ENCODE peak calls at places on chromosomes 5 and 9, in four cellular contexts. G is HepG2, H is H1, O is K562. Q is an unnamed sample.

GRCh38 chr5:81486711-81487110 is 92.8 kb upstream of the ACOT12 start:
- DNase-seq in G (no peak), O (no peak), H (no peak), Q (no peak)

GRCh38 chr5:160342413-160342941 is 27.9 kb downstream of the C1QTNF2 start:
- DNase-seq in O (no peak), G (no peak), H (no peak), Q (no peak)

GRCh38 chr9:5644522-5644921 is 15.6 kb downstream of the RIC1 start:
- DNase-seq in O (no peak), H (no peak), G (no peak), Q (no peak)

GRCh38 chr5:155274484-155274883 is 260.9 kb downstream of the KIF4B start:
- DNase-seq in G (no peak), O (no peak), H (no peak), Q (no peak)

GRCh38 chr9:12656803-12657202 is 36.4 kb upstream of the TYRP1 start:
- DNase-seq in O (no peak), G (no peak), H (no peak), Q (no peak)

GRCh38 chr5:90386099-90386710 is 23.4 kb downstream of the CETN3 start:
- DNase-seq in O (no peak), H (no peak), G (peak; percentile 24), Q (peak; percentile 36)

GRCh38 chr5:43729846-43730478 is 127.0 kb downstream of the NNT start:
- DNase-seq in G (peak; percentile 15), O (no peak), H (no peak), Q (peak; percentile 18)

GRCh38 chr9:136671646-136672430 is 9.1 kb downstream of the EGFL7 start:
- DNase-seq in G (no peak), O (peak; percentile 68), H (no peak), Q (peak; percentile 62)

GRCh38 chr5:149549461-149550266 is 1.6 kb downstream of the CSNK1A1 start:
- DNase-seq in O (peak; percentile 46), H (no peak), G (peak; percentile 86), Q (peak; percentile 68)

GRCh38 chr5:160959804-160960203 is 107.8 kb upstream of the ATP10B start:
- DNase-seq in G (no peak), O (no peak), H (no peak), Q (no peak)

GRCh38 chr5:140358738-140359310 is 1.2 kb upstream of the SLC4A9 start:
- DNase-seq in G (peak; percentile 37), H (no peak), O (no peak), Q (peak; percentile 43)

GRCh38 chr9:19116391-19116790 is 10.9 kb downstream of the PLIN2 start:
- DNase-seq in G (no peak), O (no peak), H (no peak), Q (no peak)

GRCh38 chr5:81631124-81631523 is 119.8 kb downstream of the SSBP2 start:
- DNase-seq in H (no peak), O (no peak), G (no peak), Q (no peak)

GRCh38 chr5:118919016-118919415 is 69.3 kb downstream of the DTWD2 start:
- DNase-seq in O (no peak), H (no peak), G (no peak), Q (no peak)

GRCh38 chr5:150469718-150470470 is 20.4 kb upstream of the RPS14 start:
- DNase-seq in G (no peak), H (no peak), O (no peak), Q (peak; percentile 47)

GRCh38 chr5:133456933-133457402 is 155.4 kb downstream of the FSTL4 start:
- DNase-seq in G (peak; percentile 19), H (no peak), O (no peak), Q (no peak)

GRCh38 chr5:95989283-95990048 is 27.8 kb upstream of the ELL2 start:
- DNase-seq in H (no peak), G (no peak), O (no peak), Q (peak; percentile 41)

GRCh38 chr5:69042915-69043795 is 50.7 kb upstream of the SLC30A5 start:
- DNase-seq in G (peak; percentile 87), O (peak; percentile 76), H (peak; percentile 31), Q (peak; percentile 94)

GRCh38 chr5:122093861-122094650 is 16.0 kb upstream of the LOX start:
- DNase-seq in H (no peak), O (no peak), G (no peak), Q (no peak)

GRCh38 chr5:10663531-10664183 is 97.4 kb downstream of the DAP start:
- DNase-seq in H (no peak), G (peak; percentile 15), O (no peak), Q (no peak)

GRCh38 chr9:99259231-99259918 is 37.3 kb downstream of the SEC61B start:
- DNase-seq in G (no peak), H (no peak), O (peak; percentile 20), Q (peak; percentile 24)

GRCh38 chr5:65481171-65481575 is 547 bp downstream of the ADAMTS6 start:
- DNase-seq in O (no peak), G (no peak), H (no peak), Q (peak; percentile 64)

DNA sequence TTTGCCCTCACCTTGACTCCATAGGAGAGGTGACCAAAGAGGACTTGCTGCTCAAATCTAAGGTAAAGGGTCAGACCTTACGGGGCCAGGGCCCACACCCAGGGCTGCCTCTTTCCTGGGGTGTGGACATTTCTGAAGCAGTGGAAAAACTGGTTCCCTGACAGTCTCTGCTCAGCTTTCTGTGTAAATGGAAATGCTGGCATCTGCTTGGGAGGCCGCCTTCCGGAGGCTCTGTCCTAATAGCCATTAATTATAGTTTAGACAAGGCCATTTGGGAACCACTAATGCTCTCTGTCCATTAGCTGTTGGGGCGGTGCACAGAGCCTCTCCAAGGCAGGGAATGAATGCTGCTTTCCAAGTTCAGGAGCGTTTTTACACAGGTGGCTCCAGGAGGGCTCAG is 17.3 kb downstream of the USP20 start:
- DNase-seq in G (no peak), H (no peak), O (no peak), Q (no peak)
- H3K27ac ChIP-seq in G (no peak overlapping the region), H (no peak overlapping the region), O (no peak overlapping the region), Q (no peak overlapping the region)

DNA sequence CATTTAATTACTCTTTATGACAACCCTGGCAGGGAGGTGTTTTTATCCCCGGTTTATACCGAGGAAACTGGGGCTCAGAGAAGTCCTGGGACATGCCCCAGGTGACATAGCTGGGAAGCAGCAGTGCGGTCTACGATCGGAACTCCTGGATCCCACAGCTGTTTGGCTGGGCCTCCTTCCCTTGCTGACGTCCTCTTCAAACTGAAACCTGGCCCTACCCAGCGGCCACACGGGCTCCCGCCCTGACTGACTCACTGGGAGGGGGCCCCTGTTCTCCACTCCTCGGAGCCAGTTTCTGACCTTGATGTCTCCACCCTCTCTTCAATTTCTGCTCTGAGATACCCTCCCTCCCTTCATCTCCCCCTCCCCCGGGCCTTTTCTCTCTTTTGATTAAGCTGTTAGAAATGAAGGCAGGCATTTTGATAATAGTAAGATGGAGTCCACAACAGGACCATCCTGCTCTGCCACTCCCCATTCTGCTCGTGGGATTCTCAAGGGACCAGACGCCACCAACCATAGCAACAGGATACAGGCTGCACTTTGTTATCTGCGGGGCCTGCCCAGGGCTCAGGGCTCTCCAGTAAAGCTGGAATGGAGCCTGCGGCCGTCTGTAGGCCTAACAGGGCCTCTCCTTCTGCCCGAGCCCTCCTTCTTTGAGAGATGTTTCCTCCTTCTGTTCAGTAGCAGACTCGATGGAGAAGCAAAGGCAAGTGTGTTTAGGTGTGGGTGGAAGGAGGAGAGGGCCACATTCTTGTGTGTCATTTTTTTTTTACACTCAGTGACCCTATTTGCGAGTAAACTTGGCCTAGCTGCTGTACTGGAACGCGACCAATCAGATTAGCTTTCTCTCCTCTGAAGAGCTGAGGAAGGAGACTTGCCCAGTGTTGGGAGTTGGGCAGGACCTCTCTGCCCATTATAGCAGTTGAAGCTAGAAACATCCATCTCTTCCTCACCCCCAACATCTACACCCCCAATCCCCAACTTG is 8.7 kb upstream of the EPB41L4B start:
- DNase-seq in O (no peak), H (no peak), G (peak; percentile 27), Q (no peak)
- H2AFZ ChIP-seq in O (no peak overlapping the region), H (peak overlapping the region; percentile 86), G (peak overlapping the region; percentile 81), Q (no peak overlapping the region)

GRCh38 chr9:38227656-38228055 is 158.6 kb upstream of the SHB start:
- DNase-seq in G (no peak), O (no peak), H (no peak), Q (no peak)
- TF ChIP-seq JUN in G (no peak), O (no peak), H (no peak), Q (no peak)

DNA sequence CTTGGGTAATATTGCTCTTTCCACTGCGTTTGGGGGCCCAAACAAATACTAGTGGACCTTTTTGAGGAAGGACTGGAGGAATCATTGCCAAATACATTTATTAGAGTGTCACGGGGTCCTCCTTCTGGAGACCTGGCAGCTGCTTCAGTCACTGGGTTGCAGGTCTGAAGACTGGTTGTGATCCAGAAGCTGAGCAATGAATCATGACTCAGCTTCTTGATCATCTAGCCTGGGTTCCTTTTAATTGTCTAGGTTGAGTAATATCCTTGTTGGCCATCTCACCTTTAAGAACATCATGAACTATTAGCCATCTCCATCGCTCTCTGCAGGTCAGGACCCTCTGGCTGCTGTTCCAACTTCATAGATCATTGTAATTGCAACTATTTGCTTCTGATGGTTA is 15.4 kb upstream of the UBAP1 start:
- DNase-seq in H (no peak), O (no peak), G (no peak), Q (no peak)
- H3K27ac ChIP-seq in H (no peak overlapping the region), O (no peak overlapping the region), G (no peak overlapping the region), Q (no peak overlapping the region)

GRCh38 chr5:59487838-59488729 is 405.4 kb downstream of the PDE4D start:
- DNase-seq in H (no peak), O (no peak), G (no peak), Q (no peak)
- H2AFZ ChIP-seq in H (peak overlapping the region; percentile 90), O (no peak overlapping the region), G (no peak overlapping the region), Q (no peak overlapping the region)

DNA sequence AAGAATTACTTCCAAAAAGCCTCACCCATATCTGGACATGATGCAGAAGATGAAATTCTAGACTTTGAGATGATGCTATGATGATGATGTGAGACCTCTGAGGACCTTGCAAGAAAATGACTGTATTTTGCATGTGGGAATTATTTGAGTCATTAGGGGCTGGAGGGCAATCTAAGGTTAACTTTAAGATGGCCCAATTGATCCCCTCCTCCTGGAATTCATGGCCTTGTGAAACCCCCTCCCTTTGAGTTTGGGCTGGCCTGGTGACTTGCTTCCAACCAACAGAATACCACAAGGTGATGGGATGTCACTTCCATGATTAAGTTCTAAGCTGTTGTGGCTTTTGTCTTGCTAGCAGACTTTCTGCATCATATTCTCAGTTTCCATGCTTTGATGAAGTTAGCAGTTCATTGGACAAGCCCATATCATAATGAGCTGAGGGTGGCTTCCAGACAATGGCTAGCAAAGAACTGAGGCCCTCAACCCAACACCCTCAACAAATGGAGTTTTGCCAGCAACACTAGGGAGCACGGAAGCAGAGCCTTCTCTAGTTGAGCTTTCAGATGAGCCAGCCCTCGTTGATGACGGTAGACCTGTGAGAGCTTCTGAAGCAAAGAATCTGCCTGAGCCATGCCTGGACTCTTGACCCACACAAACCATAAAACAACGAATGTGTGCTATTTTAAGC is 7.4 kb upstream of the AMACR start:
- DNase-seq in O (no peak), G (no peak), H (no peak), Q (no peak)
- TF ChIP-seq JUN in O (no peak), G (no peak), H (no peak), Q (no peak)

DNA sequence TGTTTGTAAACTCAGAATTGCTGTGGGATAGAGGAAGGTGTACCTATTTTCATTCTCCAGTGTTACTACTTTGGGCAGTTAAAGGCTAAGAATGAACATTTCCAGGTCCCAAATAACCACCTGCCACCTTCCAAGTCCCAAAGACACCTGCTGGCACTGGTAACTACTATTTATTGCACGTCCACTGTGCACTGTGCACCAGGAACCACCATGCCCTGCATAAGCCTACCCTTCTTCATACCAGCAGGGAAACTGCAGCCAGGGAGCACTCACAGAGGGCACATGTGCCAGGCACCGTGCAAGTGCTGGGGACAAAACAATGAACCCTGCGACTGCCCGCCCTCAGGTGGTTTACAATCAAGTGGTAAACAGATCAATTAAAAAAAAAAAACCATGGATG is 34.9 kb downstream of the RAPGEF1 start:
- DNase-seq in H (no peak), O (no peak), G (no peak), Q (no peak)
- H3K27ac ChIP-seq in H (no peak overlapping the region), O (no peak overlapping the region), G (peak overlapping the region; percentile 79), Q (no peak overlapping the region)

GRCh38 chr9:126411948-126412284 is 85.3 kb downstream of the MVB12B start:
- DNase-seq in G (no peak), O (no peak), H (no peak), Q (no peak)
- H2AFZ ChIP-seq in G (no peak overlapping the region), O (no peak overlapping the region), H (no peak overlapping the region), Q (no peak overlapping the region)